ENCODE peak calls at places on chromosomes 6 and 20, in seven cellular contexts. N is choroid plexus epithelial cell; R is prostate gland; F is activated CD8-positive, alpha-beta T cell treated with anti-CD3 and anti-CD28 coated beads for 36 hours; V is thyroid gland; W is ovary; H is fibroblast of pulmonary artery. L is an unnamed sample.

GRCh38 chr6:68572525-68572924 is 62.6 kb upstream of the ADGRB3 start:
- DNase-seq in H (peak), F (peak), R (no peak), W (no peak), N (peak), V (no peak), L (peak)

GRCh38 chr20:33684533-33685327 is 1.5 kb downstream of the E2F1 start:
- DNase-seq in R (no peak), V (no peak), F (no peak), N (no peak), H (peak), W (no peak), L (no peak)

GRCh38 chr20:63775096-63775978 is 35.8 kb downstream of the SLC2A4RG start:
- DNase-seq in F (peak), V (no peak), H (peak), N (peak), W (peak), R (no peak), L (no peak)

GRCh38 chr6:85287654-85288053 is 162.2 kb upstream of the NT5E start:
- DNase-seq in W (no peak), F (no peak), R (no peak), V (no peak), H (no peak), N (no peak), L (no peak)

GRCh38 chr20:9051508-9051907 is 17.4 kb upstream of the PLCB4 start:
- DNase-seq in V (no peak), N (peak), W (no peak), H (peak), F (no peak), R (no peak), L (no peak)

GRCh38 chr6:24313477-24314141 is 44.2 kb downstream of the DCDC2 start:
- DNase-seq in V (peak), W (no peak), N (peak), F (no peak), R (no peak), H (peak), L (no peak)

GRCh38 chr6:125753218-125753936 is 3.9 kb downstream of the HEY2 start:
- DNase-seq in R (no peak), N (peak), W (no peak), F (no peak), V (no peak), H (peak), L (peak)

GRCh38 chr6:80541186-80541585 is 434.7 kb downstream of the BCKDHB start:
- DNase-seq in F (peak), H (peak), N (peak), V (no peak), R (no peak), W (no peak), L (no peak)

GRCh38 chr6:7848229-7848628 is 62.4 kb downstream of the TXNDC5 start:
- DNase-seq in H (no peak), N (peak), V (no peak), W (no peak), R (no peak), F (no peak), L (no peak)

GRCh38 chr6:33672808-33673207 is 38.7 kb downstream of the UQCC2 start:
- DNase-seq in F (no peak), N (peak), W (peak), R (no peak), H (peak), V (peak), L (peak)

GRCh38 chr6:170243791-170244291 is 47.0 kb downstream of the DLL1 start:
- DNase-seq in W (no peak), F (no peak), V (no peak), N (peak), H (no peak), R (no peak), L (no peak)

GRCh38 chr20:3716195-3716834 is 3.9 kb upstream of the SIGLEC1 start:
- DNase-seq in V (peak), N (peak), H (peak), R (no peak), W (peak), F (peak), L (peak)

GRCh38 chr6:119978274-119978889 is 628.8 kb upstream of the MAN1A1 start:
- DNase-seq in N (peak), V (peak), F (peak), R (no peak), W (no peak), H (peak), L (peak)

GRCh38 chr6:107729098-107729497 is 95.0 kb downstream of the SCML4 start:
- DNase-seq in R (no peak), V (no peak), W (no peak), F (no peak), N (no peak), H (no peak), L (no peak)

GRCh38 chr20:18079756-18080353 is 22.1 kb upstream of the OVOL2 start:
- DNase-seq in W (no peak), V (no peak), F (no peak), H (no peak), R (no peak), N (no peak), L (no peak)

GRCh38 chr20:25271486-25272222 is 23.8 kb downstream of the PYGB start:
- DNase-seq in H (no peak), N (no peak), W (peak), R (no peak), F (no peak), V (peak), L (no peak)

GRCh38 chr20:48142258-48142657 is 357.0 kb upstream of the SULF2 start:
- DNase-seq in N (no peak), H (no peak), W (no peak), F (no peak), R (no peak), V (no peak), L (no peak)

GRCh38 chr6:78607188-78607587 is 260.2 kb upstream of the IRAK1BP1 start:
- DNase-seq in R (no peak), N (peak), W (no peak), F (no peak), H (peak), V (no peak), L (no peak)

GRCh38 chr6:148497717-148498116 is 155.1 kb downstream of the SASH1 start:
- DNase-seq in W (no peak), F (no peak), R (no peak), N (no peak), H (no peak), V (no peak), L (no peak)

GRCh38 chr6:35087361-35088280 is 53.5 kb downstream of the TCP11 start:
- DNase-seq in W (peak), N (no peak), V (no peak), F (no peak), H (no peak), R (no peak), L (no peak)

GRCh38 chr6:105889902-105890301 is 196.2 kb upstream of the PRDM1 start:
- DNase-seq in V (no peak), F (no peak), H (no peak), W (no peak), N (no peak), R (no peak), L (no peak)

GRCh38 chr6:73413102-73413501 is 18.5 kb downstream of the DDX43 start:
- DNase-seq in N (no peak), R (no peak), F (no peak), W (no peak), H (no peak), V (no peak), L (no peak)

GRCh38 chr20:51532577-51533191 is 9.8 kb downstream of the NFATC2 start:
- DNase-seq in V (no peak), F (peak), R (no peak), H (no peak), N (no peak), W (no peak), L (no peak)

GRCh38 chr6:54493138-54493537 is 184.9 kb downstream of the TINAG start:
- DNase-seq in V (no peak), H (peak), W (no peak), N (peak), F (no peak), R (no peak), L (no peak)

GRCh38 chr6:34143884-34144580 is 1.9 kb downstream of the GRM4 start:
- DNase-seq in H (no peak), V (peak), W (peak), N (no peak), R (no peak), F (peak), L (peak)

GRCh38 chr6:149563203-149563927 is 2.8 kb upstream of the GINM1 start:
- DNase-seq in W (no peak), N (peak), F (no peak), R (no peak), H (peak), V (no peak), L (no peak)

GRCh38 chr20:32521780-32522524 is 63.2 kb downstream of the NOL4L start:
- DNase-seq in W (peak), F (peak), H (peak), N (peak), V (peak), R (peak), L (peak)

GRCh38 chr6:165834613-165835259 is 171.7 kb upstream of the PDE10A start:
- DNase-seq in V (peak), F (no peak), N (peak), W (peak), H (peak), R (peak), L (no peak)

GRCh38 chr6:157253017-157253416 is 70.3 kb downstream of the TMEM242 start:
- DNase-seq in H (peak), V (no peak), N (no peak), R (no peak), F (no peak), W (no peak), L (no peak)

GRCh38 chr6:107819976-107820551 is 4.0 kb downstream of the SCML4 start:
- DNase-seq in F (peak), N (peak), V (no peak), W (no peak), R (peak), H (no peak), L (no peak)

GRCh38 chr20:62774076-62774714 is 22.1 kb upstream of the MRGBP start:
- DNase-seq in W (no peak), R (no peak), N (no peak), V (no peak), F (peak), H (no peak), L (no peak)

GRCh38 chr6:38997128-38997761 is 51.3 kb upstream of the GLP1R start:
- DNase-seq in F (peak), W (no peak), H (peak), N (peak), V (peak), R (no peak), L (peak)

GRCh38 chr20:16350465-16350864 is 222.8 kb downstream of the KIF16B start:
- DNase-seq in F (no peak), R (no peak), V (no peak), W (no peak), N (peak), H (no peak), L (no peak)

GRCh38 chr6:111982681-111983080 is 71.2 kb upstream of the CCN6 start:
- DNase-seq in W (no peak), F (no peak), H (no peak), V (no peak), N (no peak), R (peak), L (no peak)

GRCh38 chr20:22303523-22303922 is 280.8 kb downstream of the FOXA2 start:
- DNase-seq in W (no peak), F (no peak), V (no peak), N (no peak), R (no peak), H (no peak), L (no peak)
- TF ChIP-seq CTCF in W (no peak), F (no peak), V (no peak), N (peak), R (no peak), H (no peak), L (no peak)

GRCh38 chr6:116773886-116774285 is 8.4 kb upstream of the FAM162B start:
- DNase-seq in R (no peak), W (no peak), F (no peak), H (peak), N (peak), V (no peak), L (no peak)

GRCh38 chr6:116783852-116784251 is 18.3 kb upstream of the FAM162B start:
- DNase-seq in F (no peak), H (no peak), W (no peak), N (peak), V (no peak), R (no peak), L (no peak)

DNA sequence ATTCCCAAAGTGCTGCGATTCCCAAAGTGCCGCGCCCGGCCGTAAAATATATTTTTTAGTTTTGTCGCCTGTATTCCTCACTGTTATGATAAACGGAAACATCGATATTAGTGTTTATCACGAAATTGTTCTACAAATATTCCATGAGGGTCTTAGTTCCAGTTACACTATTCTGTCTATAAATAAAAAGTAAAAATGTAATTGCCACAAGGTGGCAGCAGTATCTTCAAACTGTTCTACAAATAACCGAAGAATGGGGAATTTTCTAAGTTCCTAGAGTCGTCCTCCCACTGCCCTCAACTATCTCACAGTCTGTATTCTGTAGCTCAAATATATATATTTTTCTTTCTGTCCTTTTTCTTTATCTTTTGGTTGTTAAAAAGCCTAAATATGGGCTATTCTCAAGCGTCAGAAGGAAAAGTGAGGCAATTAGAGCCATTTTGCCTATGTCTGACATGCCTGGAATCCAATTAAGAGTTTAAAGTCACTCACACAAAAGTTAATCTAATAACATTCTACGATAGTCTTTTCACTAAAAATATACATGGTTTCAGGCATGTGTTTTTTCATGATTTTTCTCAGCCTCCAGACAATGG is 14.1 kb upstream of the FAM162B start:
- DNase-seq in H (peak), V (no peak), N (peak), R (no peak), F (no peak), W (no peak), L (no peak)
- TF ChIP-seq CTCF in H (peak), V (no peak), N (peak), R (peak), F (peak), W (peak), L (no peak)

DNA sequence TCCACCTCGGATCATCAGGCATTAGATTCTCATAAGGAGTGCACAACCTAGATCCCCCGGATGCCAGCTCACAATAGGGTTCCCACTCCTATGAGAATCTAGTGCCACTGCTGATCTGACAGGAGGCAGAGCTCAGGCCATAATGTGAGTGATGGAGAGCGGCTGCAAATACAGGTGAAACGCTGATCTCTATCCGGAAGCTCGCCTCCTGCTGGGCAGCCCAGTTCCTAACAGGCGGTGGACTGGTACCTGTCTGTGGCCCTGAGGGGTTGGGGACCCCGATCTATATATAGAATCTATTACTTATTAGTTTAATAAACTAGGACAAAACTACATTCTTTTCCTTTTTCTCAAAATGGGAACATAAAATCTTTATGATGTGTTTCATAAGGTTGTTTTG is 741.9 kb downstream of the RFPL4B start:
- DNase-seq in F (no peak), H (no peak), N (no peak), V (no peak), R (no peak), W (no peak), L (no peak)
- TF ChIP-seq CTCF in F (no peak), H (no peak), N (peak), V (no peak), R (no peak), W (no peak), L (no peak)

GRCh38 chr6:137202078-137202477 is 17.1 kb downstream of the IFNGR1 start:
- DNase-seq in H (no peak), N (no peak), F (peak), V (no peak), R (peak), W (no peak), L (no peak)
- TF ChIP-seq CTCF in H (peak), N (peak), F (no peak), V (no peak), R (peak), W (no peak), L (no peak)

GRCh38 chr6:40330301-40330721 is 256.9 kb downstream of the LRFN2 start:
- DNase-seq in F (no peak), H (no peak), N (no peak), R (no peak), W (no peak), V (no peak), L (no peak)

GRCh38 chr6:40325791-40326190 is 261.4 kb downstream of the LRFN2 start:
- DNase-seq in V (no peak), W (no peak), R (no peak), F (peak), H (no peak), N (no peak), L (no peak)

GRCh38 chr6:40328376-40328987 is 258.7 kb downstream of the LRFN2 start:
- DNase-seq in N (no peak), W (no peak), F (peak), V (peak), R (peak), H (no peak), L (peak)

GRCh38 chr6:40326689-40327404 is 260.3 kb downstream of the LRFN2 start:
- DNase-seq in N (no peak), H (no peak), V (no peak), W (no peak), F (no peak), R (no peak), L (no peak)

DNA sequence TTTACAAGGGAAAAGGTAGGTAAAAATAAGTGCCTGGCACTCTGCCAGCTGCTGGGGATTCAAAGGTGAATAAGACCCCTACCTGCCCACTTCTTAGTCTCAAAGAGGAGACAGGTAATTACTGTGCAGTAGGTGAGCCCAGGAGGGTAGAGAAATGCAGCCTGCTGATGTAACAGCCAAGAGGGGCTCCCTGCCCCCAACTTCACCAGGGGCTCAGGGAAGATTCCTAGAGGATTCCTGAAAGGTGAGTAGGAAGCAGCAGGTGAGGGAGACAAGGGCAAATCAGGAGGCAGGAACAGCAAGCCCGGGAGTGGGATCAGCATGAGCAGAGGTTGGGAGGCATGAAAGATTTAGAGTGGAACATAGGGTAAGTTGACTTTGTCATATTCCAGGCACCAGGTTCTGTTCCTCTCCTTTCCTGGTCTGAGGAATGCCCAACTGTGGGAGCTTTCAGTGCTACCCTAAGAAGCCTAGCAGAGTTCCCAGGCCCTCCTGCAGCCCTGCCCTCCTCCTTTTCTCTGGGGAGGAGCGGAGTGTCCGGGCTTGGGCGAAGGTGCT is 258.1 kb downstream of the LRFN2 start:
- DNase-seq in H (no peak), R (no peak), N (no peak), V (no peak), W (no peak), F (no peak), L (no peak)
- TF ChIP-seq CTCF in H (no peak), R (no peak), N (no peak), V (no peak), W (no peak), F (peak), L (no peak)

DNA sequence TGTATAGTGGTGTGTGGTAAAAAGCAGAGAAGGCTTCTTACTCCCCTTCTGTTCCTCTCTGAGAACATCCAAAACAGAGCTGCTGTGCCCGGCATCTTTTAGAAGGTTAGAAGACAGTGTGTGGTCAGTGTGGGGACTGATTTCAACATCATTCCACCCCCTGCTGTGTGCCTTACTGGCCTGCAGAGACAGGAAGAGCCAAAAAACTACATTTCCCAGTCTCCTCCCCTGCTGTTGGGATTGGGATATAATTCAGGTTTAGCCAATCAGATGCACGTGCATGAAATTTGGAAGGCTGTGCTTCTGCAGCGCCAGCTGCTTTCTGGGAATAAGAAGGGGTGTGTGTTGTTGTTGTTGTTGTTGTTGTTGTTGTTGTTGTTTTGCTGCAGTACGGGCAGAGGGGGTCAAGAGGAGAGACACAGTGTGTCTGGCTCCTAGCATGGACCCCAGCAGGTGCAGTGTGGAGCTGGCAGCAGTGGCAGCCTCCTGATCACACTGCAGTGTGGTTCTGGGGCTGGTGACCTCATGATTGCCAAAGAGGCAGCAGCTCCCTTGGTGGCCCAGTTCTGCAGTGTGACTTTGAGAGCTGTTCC is 74.7 kb downstream of the MRPL14 start:
- DNase-seq in F (no peak), N (peak), H (peak), R (no peak), W (no peak), V (peak), L (no peak)
- TF ChIP-seq CTCF in F (no peak), N (peak), H (peak), R (no peak), W (no peak), V (no peak), L (no peak)

DNA sequence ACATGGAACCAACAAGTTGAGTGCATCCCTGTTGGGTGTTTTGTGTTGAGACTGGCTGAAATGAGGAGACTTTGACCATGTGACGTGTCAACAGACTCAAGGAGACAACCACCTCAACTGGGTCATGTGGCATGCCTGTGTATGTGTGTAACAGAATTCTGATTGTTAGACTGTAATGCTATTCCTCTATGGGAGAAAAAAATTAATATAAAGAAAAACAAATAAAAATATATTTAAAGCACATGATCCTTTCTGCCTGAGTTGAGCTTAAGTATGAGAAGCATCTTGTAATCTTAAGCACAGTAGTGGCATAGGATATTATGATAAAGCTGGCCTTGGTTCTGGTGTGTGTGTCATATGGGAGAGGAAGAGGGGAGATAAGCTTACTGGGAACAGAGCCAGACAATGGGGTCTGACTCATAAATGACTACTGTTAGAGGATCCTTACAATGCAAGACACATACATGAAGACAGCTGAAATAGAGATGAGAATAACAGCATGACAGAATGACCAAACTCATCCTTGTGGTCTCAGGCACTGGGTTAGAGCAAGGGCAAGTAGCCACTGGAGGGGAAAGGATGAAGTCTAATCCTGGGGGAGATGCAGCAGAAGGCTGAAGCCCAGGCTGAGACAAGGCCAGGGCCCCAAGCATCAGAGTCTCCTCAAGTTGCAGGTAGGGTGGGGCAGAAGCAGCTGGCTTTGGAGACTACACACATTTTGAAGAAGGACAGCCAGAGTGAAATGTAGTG is 9.2 kb downstream of the TP53INP2 start:
- DNase-seq in H (peak), N (peak), V (no peak), F (peak), W (no peak), R (no peak), L (no peak)
- TF ChIP-seq CTCF in H (no peak), N (no peak), V (no peak), F (no peak), W (no peak), R (no peak), L (no peak)

L was measured in GM20000.